ENCODE peak calls at places on chromosome 9, in four cellular contexts. S is HepG2, V is H1, Q is GM12878. N is an unnamed sample.

GRCh38 chr9:124812401-124813016 is 35.6 kb downstream of the OLFML2A start:
- DNase-seq in Q (no peak), V (no peak), S (peak), N (peak)

GRCh38 chr9:137136261-137136925 is 2.6 kb upstream of the GRIN1 start:
- DNase-seq in S (no peak), Q (no peak), V (peak), N (no peak)

GRCh38 chr9:78235296-78235770 is 542 bp upstream of the CEP78 start:
- DNase-seq in V (no peak), S (no peak), Q (no peak), N (no peak)

GRCh38 chr9:13823021-13823420 is 490.9 kb downstream of the NFIB start:
- DNase-seq in V (no peak), S (no peak), Q (no peak), N (no peak)

GRCh38 chr9:4508907-4509589 is 18.8 kb downstream of the SLC1A1 start:
- DNase-seq in Q (no peak), V (no peak), S (no peak), N (no peak)

GRCh38 chr9:125739442-125739841 is 7.7 kb upstream of the PBX3 start:
- DNase-seq in S (no peak), V (no peak), Q (no peak), N (no peak)

GRCh38 chr9:89951671-89952070 is 346.9 kb downstream of the GADD45G start:
- DNase-seq in Q (no peak), S (no peak), V (no peak), N (no peak)

GRCh38 chr9:23772384-23772783 is 53.7 kb downstream of the ELAVL2 start:
- DNase-seq in S (no peak), Q (no peak), V (no peak), N (no peak)

GRCh38 chr9:125844611-125845010 is 97.4 kb downstream of the PBX3 start:
- DNase-seq in Q (no peak), V (no peak), S (no peak), N (no peak)

GRCh38 chr9:87518702-87519335 is 21.2 kb downstream of the DAPK1 start:
- DNase-seq in S (no peak), V (no peak), Q (no peak), N (no peak)

GRCh38 chr9:138046641-138047301 is 169.2 kb downstream of the CACNA1B start:
- DNase-seq in V (peak), S (no peak), Q (no peak), N (no peak)

GRCh38 chr9:69963728-69964127 is 79.9 kb upstream of the MAMDC2 start:
- DNase-seq in S (no peak), Q (no peak), V (no peak), N (no peak)

GRCh38 chr9:88953401-88954029 is 37.8 kb upstream of the S1PR3 start:
- DNase-seq in S (peak), V (no peak), Q (no peak), N (no peak)

GRCh38 chr9:112505083-112505482 is 18.5 kb downstream of the KIAA1958 start:
- DNase-seq in Q (no peak), V (no peak), S (peak), N (no peak)

GRCh38 chr9:34070601-34071340 is 22.1 kb upstream of the UBAP2 start:
- DNase-seq in V (no peak), Q (no peak), S (no peak), N (no peak)

GRCh38 chr9:34069831-34070230 is 21.1 kb upstream of the UBAP2 start:
- DNase-seq in V (no peak), S (no peak), Q (no peak), N (no peak)

GRCh38 chr9:34072868-34073590 is 24.3 kb upstream of the UBAP2 start:
- DNase-seq in Q (no peak), V (peak), S (peak), N (no peak)

DNA sequence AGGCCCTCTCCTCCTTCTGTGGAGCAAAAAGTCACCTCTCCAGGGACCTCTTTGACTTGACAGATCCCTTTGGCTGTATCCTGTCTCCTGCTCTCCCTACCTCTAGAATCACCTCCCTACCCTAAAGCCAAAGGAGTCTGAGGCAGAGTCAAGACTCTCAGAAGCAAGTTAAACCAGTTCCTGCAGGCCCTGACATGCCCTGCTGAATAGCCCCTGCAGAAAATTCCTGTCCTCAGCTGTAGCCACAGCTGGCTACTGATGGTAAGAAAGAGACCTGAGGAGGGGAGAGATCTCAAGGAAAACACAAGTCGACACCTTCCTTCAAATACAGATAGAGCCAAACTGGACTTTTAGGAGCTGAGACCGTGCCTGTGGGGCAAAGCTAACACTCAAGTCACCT is 23.7 kb upstream of the UBAP2 start:
- DNase-seq in Q (no peak), V (no peak), S (no peak), N (no peak)
- TF ChIP-seq SUZ12 in Q (no peak), V (no peak), S (no peak), N (no peak)

GRCh38 chr9:122377241-122378164 is 6.7 kb downstream of the PTGS1 start:
- DNase-seq in S (no peak), V (no peak), Q (no peak), N (no peak)

GRCh38 chr9:122376791-122377190 is 6.0 kb downstream of the PTGS1 start:
- DNase-seq in V (no peak), S (no peak), Q (no peak), N (no peak)

GRCh38 chr9:122372856-122373845 is 2.3 kb downstream of the PTGS1 start:
- DNase-seq in S (no peak), Q (no peak), V (no peak), N (no peak)

GRCh38 chr9:122371851-122372250 is 1.0 kb downstream of the PTGS1 start:
- DNase-seq in S (no peak), Q (no peak), V (no peak), N (no peak)

DNA sequence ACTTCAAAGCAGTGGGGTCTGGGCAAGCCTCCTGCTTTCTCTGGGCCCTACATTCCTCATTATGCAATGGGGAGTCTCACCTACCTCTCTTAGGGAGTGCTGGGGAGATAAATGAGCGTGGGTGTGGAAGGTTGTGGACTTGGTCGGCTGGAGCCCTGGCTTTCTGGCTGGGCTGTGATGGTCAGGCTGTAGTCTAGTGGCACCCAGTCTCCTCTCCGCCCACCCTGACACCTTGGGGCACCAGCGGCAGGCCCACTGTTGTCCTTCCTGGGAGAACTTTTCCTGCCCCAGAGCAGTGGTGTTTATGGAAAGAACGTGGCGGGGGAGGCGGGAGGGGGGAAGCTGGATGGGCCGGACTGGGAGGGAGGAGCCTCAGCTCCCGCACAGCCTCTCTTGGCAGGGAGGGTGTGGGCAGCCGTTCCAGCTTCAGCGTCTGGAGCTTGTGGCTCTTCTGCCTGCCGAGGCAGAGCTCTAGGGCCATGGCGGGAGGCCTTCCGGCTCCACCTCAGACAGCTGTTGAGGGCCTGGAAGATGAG is 4.1 kb downstream of the PTGS1 start:
- DNase-seq in V (no peak), S (no peak), Q (no peak), N (no peak)
- H3K4me3 ChIP-seq in V (peak), S (no peak), Q (no peak), N (no peak)

DNA sequence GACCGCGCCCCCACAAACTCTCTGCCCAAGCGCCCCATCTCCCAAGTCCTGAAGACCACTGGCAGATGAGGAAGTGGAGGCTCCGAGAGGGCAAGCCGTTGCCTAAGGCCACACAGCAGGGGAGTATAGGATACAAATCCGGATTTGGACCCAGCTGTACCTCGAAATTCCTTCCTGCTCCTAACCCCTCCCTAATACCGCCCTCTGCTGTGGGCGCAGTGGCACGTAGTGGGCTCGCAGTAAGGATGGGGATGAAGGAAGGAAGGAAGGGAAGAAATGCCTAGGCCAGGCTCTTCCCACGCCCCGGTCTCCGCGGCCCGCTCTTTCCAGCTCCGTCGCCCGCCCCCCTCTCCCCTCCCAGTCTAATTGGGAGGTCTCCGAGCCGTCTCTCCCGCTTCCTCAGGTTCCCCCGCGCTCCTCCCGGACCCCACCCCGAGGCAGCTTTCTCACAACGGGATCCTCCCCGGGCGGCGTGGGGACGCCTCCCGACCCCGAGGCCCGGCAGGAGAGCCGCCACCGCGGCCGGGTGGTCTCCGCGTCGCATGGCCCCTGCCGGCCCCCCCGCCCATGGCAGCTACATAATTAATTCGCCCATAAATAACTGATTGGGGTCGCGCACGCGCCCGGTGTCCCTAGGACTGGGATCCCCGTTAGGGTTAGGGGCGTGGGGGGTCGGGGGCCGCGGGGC is 138.9 kb downstream of the C9orf50 start:
- DNase-seq in V (no peak), S (no peak), Q (no peak), N (no peak)
- TF ChIP-seq SUZ12 in V (no peak), S (no peak), Q (no peak), N (no peak)

GRCh38 chr9:135887021-135887507 is 20.3 kb downstream of the CAMSAP1 start:
- DNase-seq in V (no peak), S (no peak), Q (no peak), N (no peak)
- H3K4me3 ChIP-seq in V (no peak), S (no peak), Q (peak), N (no peak)